ENCODE peak calls at places on chromosomes 13 and 19, in four cellular contexts. D, H, X and E are unnamed samples.

GRCh38 chr19:43555185-43555770 is 20.0 kb downstream of the XRCC1 start:
- DNase-seq in X (peak), D (no peak), H (no peak), E (no peak)

GRCh38 chr19:14433454-14434156 is 499 bp downstream of the PKN1 start:
- DNase-seq in D (peak), H (no peak), X (peak), E (no peak)

GRCh38 chr13:59312776-59313175 is 851.0 kb downstream of the DIAPH3 start:
- DNase-seq in H (no peak), X (no peak), D (no peak), E (no peak)

GRCh38 chr19:38849746-38850230 is at the start of gene HNRNPL:
- DNase-seq in D (peak), H (no peak), X (peak), E (no peak)

GRCh38 chr13:43986395-43986794 is 106.7 kb downstream of the LACC1 start:
- DNase-seq in X (no peak), H (no peak), D (no peak), E (no peak)

GRCh38 chr13:67086260-67086659 is 143.9 kb downstream of the PCDH9 start:
- DNase-seq in H (no peak), D (no peak), X (no peak), E (no peak)

GRCh38 chr13:33578786-33579185 is 239.2 kb upstream of the RFC3 start:
- DNase-seq in D (no peak), X (no peak), H (no peak), E (no peak)

GRCh38 chr19:56508282-56508778 is 675 bp downstream of the ZNF471 start:
- DNase-seq in H (no peak), X (no peak), D (no peak), E (no peak)

GRCh38 chr13:73522937-73523336 is 464.1 kb downstream of the KLF5 start:
- DNase-seq in D (no peak), H (no peak), X (no peak), E (no peak)

GRCh38 chr13:73521291-73521626 is 462.5 kb downstream of the KLF5 start:
- DNase-seq in X (no peak), H (no peak), D (no peak), E (no peak)

GRCh38 chr13:73519720-73520119 is 460.9 kb downstream of the KLF5 start:
- DNase-seq in D (no peak), X (no peak), H (no peak), E (no peak)

GRCh38 chr13:73521970-73522549 is 463.3 kb downstream of the KLF5 start:
- DNase-seq in X (no peak), D (no peak), H (no peak), E (no peak)

GRCh38 chr13:73520566-73521290 is 461.9 kb downstream of the KLF5 start:
- DNase-seq in X (no peak), D (no peak), H (no peak), E (no peak)
- TF ChIP-seq CTCF in X (no peak), D (no peak), H (no peak), E (no peak)

GRCh38 chr19:19677579-19677978 is 8.9 kb downstream of the ZNF101 start:
- DNase-seq in D (no peak), X (no peak), H (no peak), E (no peak)
- TF ChIP-seq CTCF in D (no peak), X (no peak), H (no peak), E (no peak)

GRCh38 chr19:55090564-55090963 is 14.9 kb downstream of the EPS8L1 start:
- DNase-seq in H (no peak), D (peak), X (no peak), E (no peak)

GRCh38 chr19:55091126-55091910 is 15.6 kb downstream of the EPS8L1 start:
- DNase-seq in H (no peak), D (peak), X (no peak), E (no peak)

GRCh38 chr19:55094456-55095259 is 19.0 kb downstream of the EPS8L1 start:
- DNase-seq in H (no peak), X (no peak), D (peak), E (no peak)

GRCh38 chr19:55091955-55092354 is 16.3 kb downstream of the EPS8L1 start:
- DNase-seq in D (peak), H (no peak), X (no peak), E (no peak)

GRCh38 chr19:55092423-55093318 is 17.0 kb downstream of the EPS8L1 start:
- DNase-seq in D (peak), H (no peak), X (no peak), E (no peak)
- TF ChIP-seq CTCF in D (no peak), H (no peak), X (no peak), E (no peak)

GRCh38 chr13:42107006-42107405 is 58.6 kb downstream of the DGKH start:
- DNase-seq in D (no peak), H (no peak), X (no peak), E (no peak)

GRCh38 chr13:42109957-42110356 is 61.5 kb downstream of the DGKH start:
- DNase-seq in D (no peak), X (no peak), H (no peak), E (no peak)

GRCh38 chr13:42112864-42113263 is 64.4 kb downstream of the DGKH start:
- DNase-seq in D (no peak), X (no peak), H (no peak), E (no peak)

GRCh38 chr13:42110410-42111155 is 62.1 kb downstream of the DGKH start:
- DNase-seq in D (no peak), H (peak), X (no peak), E (peak)

GRCh38 chr13:42108217-42108616 is 59.8 kb downstream of the DGKH start:
- DNase-seq in D (no peak), H (no peak), X (no peak), E (no peak)
- TF ChIP-seq CTCF in D (no peak), H (no peak), X (no peak), E (no peak)

GRCh38 chr19:50330365-50331078 is 1.3 kb upstream of the KCNC3 start:
- DNase-seq in X (peak), H (no peak), D (peak), E (no peak)

GRCh38 chr19:50327461-50328256 is 1.5 kb downstream of the KCNC3 start:
- DNase-seq in X (no peak), H (no peak), D (peak), E (no peak)

GRCh38 chr19:50327013-50327412 is 2.2 kb downstream of the KCNC3 start:
- DNase-seq in D (peak), X (no peak), H (no peak), E (no peak)

GRCh38 chr19:50329146-50329925 is at the start of gene KCNC3:
- DNase-seq in D (peak), H (peak), X (peak), E (peak)

DNA sequence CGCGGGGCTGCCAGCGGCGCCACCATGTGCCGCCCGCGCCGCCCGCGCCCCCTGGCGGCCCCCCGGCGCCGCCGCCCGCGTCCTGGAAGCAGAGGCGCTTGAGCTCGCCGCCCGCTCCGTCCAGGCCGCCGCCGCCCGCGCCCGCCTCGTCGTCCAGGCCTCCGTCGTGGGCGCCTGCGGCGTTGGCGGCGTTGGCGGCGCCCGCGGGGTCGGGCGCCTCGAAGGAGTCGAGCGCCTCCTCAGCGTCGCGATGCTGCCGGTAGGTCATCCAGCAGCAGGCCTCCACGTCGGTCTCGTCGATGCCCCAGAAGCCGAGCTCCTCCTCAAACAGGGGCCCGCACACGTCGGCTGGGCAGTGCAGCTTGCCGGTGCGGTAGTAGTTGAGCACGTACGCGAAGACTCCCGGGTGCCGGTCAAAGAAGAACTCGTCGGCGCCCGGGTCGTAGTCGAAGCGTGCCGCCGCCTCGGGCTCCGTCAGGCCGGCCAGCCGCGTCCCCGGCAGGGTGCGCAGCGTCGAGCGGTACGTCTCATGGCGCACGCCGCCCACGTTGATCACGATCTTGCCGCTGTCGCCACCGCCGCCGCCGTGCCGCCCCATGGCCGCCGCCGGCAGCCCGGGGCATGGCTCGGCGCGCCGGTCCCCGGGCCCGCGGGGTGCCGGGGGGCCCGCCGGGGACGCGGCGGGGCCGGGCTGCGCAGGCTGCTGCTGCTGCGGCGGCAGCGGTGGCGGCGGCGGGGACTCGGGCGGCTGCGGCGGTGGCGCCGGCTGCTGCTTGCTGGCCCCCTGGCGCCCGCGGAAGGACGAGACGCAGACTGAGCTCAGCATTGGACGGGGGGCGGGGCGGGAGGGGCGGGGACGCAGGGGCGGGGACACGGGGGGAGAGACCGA is 676 bp downstream of the KCNC3 start:
- DNase-seq in H (no peak), X (no peak), D (peak), E (no peak)
- TF ChIP-seq CTCF in H (peak), X (peak), D (no peak), E (peak)

DNA sequence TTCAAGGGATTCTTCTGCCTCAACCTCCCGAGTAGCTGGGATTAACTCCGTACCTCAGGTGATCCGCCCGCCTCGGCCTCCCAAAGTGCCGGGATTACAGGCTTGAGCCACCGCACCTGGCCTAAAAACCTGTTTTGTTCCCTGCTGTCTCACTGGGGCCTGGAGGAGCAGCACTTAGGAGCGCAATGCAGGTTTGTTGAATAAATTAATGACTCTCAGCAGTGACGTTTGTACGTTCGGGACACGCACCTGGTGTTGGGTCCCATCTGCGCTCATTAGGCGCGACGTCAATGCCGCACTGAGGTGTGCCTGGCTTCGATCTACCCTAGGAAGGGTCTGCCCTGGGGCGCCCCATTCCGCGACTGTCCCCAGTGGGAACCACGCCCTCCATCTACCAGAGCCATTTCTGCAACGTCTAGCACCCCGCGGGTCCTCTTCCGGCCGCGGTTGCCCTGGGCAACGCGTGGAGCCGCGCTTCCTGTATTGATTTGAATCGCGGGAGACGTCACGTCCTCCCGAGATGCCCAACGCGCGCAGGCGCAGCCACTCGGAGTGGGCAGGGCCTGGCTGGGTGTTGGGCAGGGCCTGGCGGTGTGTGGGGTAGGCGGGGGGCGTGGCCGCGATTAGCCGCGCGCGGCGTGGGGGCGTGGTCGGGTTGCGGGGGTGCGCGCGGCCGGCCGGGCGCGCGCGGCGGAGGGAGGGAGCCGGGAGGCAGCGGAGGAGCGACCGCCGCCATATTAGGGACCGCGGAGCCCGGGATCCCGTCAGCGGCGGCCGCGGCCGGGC is at the start of gene FZR1:
- DNase-seq in D (peak), X (peak), H (peak), E (peak)
- TF ChIP-seq CTCF in D (no peak), X (peak), H (no peak), E (no peak)

DNA sequence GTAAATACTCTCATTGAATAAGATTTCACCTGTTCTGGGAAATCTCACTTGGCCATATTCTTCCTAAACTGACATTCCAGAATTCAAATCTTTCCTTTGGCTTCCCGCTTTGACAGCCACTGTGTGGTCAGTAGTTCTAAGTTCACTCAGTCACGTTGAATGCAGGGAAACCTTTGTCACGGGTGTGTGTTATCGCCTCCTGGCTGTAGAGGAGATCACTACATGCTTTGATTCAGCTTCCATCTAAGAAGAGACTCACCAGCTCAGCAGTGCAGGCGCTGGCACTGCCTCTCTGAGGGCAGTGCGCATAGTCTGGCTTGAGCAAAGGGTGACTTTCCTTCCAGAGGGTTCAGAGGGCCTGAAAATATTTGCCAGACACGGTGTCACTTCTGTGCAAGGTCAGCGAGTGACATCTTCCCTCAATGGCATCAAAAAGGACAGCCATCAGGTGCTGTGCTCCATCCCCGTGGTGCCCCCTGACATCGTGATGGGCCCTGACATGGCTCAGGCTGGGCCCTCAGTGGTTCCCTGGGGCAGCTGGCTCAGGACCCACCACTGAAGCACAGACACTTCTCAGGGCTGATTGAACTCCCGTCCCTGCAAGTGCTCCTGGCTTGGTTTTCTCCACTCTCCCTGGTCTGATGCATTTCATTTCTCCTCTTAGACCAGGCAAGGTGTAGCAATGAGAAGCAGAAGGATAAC is 635.4 kb upstream of the ARGLU1 start:
- DNase-seq in D (no peak), H (no peak), X (no peak), E (no peak)
- TF ChIP-seq CTCF in D (no peak), H (peak), X (peak), E (peak)

GRCh38 chr19:57814505-57815246 is at the start of gene ZNF552:
- DNase-seq in D (peak), H (peak), X (peak), E (peak)
- TF ChIP-seq CTCF in D (no peak), H (no peak), X (no peak), E (no peak)